ENCODE peak calls at places on chromosomes 11 and 22, in four cellular contexts. G, C, L and N are unnamed samples.

GRCh38 chr11:45560153-45560934 is 105.1 kb downstream of the CHST1 start:
- DNase-seq in G (no peak), C (no peak), L (no peak), N (no peak)

GRCh38 chr11:100821198-100821597 is 134.1 kb downstream of the ARHGAP42 start:
- DNase-seq in G (no peak), C (no peak), L (no peak), N (no peak)

GRCh38 chr22:49129736-49130135 is 697.9 kb downstream of the BRD1 start:
- DNase-seq in G (no peak), C (no peak), L (no peak), N (no peak)

GRCh38 chr22:24950272-24950902 is 2.1 kb upstream of the KIAA1671 start:
- DNase-seq in G (peak), C (peak), L (no peak), N (no peak)

GRCh38 chr11:96051820-96052219 is 127.9 kb upstream of the MTMR2 start:
- DNase-seq in G (no peak), C (no peak), L (no peak), N (no peak)

GRCh38 chr11:58058276-58059010 is 27.7 kb downstream of the OR6Q1 start:
- DNase-seq in G (no peak), C (no peak), L (no peak), N (no peak)

GRCh38 chr22:17492247-17492646 is 71.1 kb upstream of the SLC25A18 start:
- DNase-seq in G (no peak), C (no peak), L (no peak), N (no peak)

GRCh38 chr11:59151761-59152160 is 9.1 kb downstream of the FAM111A start:
- DNase-seq in G (no peak), C (no peak), L (no peak), N (no peak)

GRCh38 chr11:27514558-27514957 is 8.0 kb upstream of the LIN7C start:
- DNase-seq in G (peak), C (peak), L (no peak), N (no peak)

GRCh38 chr22:31075961-31076360 is 5.2 kb upstream of the SMTN start:
- DNase-seq in G (peak), C (no peak), L (no peak), N (no peak)

GRCh38 chr11:3189193-3189843 is 24.2 kb upstream of the OSBPL5 start:
- DNase-seq in G (no peak), C (no peak), L (no peak), N (no peak)
- H3K4me3 ChIP-seq in G (no peak), C (no peak), L (no peak), N (no peak)

DNA sequence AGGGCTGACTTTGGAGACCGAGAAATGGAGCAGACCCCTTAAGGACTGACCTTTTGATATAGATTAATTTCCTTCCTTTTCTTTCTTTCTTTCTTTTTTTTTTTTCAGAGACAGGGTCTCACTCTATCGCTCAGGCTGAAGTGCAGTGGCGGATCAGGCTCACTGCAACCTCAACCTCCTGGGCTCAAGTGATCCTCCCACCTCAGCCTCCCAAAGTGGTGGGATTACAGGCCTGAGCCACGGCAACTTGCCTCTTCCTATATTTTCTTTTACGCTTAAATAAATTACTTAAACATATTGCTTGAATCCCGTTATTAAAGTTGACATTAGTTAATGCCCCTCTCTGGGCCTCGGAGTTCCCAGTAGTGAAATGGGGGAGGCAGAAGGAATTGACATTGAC is 350 bp upstream of the KCTD14 start:
- DNase-seq in G (no peak), C (no peak), L (no peak), N (no peak)
- TF ChIP-seq CTCF in G (no peak), C (no peak), L (no peak), N (no peak)

DNA sequence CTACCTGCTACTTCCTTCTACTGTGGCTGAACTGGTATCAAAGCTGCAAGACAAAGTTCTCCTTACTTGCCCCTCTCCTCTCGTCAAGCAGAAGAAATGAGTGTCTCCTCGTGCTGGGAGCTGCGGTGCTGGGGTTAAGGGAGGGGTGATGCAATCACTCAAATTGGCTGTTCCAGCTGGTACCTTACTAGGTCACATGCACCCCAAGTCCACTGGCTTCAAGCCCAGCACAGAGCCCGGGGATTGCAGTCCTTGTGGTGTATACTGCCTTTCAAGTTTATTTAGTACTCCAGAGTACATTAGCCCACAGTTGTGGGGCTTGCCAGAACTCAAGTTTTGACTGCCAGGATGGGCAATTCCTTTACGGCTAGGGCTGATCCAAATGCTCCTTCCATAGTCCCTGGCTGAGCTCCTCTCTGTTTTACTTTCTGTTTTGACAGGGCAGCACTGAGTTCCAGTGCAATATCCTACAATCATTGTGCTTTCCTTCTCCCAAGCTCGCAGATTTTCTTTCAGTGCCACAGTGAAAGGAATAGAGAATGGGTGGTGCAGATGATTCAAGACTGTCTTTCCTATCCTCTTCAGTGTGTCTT is 419.5 kb upstream of the CNTN5 start:
- DNase-seq in G (no peak), C (no peak), L (no peak), N (no peak)
- H3K4me3 ChIP-seq in G (no peak), C (no peak), L (no peak), N (no peak)

DNA sequence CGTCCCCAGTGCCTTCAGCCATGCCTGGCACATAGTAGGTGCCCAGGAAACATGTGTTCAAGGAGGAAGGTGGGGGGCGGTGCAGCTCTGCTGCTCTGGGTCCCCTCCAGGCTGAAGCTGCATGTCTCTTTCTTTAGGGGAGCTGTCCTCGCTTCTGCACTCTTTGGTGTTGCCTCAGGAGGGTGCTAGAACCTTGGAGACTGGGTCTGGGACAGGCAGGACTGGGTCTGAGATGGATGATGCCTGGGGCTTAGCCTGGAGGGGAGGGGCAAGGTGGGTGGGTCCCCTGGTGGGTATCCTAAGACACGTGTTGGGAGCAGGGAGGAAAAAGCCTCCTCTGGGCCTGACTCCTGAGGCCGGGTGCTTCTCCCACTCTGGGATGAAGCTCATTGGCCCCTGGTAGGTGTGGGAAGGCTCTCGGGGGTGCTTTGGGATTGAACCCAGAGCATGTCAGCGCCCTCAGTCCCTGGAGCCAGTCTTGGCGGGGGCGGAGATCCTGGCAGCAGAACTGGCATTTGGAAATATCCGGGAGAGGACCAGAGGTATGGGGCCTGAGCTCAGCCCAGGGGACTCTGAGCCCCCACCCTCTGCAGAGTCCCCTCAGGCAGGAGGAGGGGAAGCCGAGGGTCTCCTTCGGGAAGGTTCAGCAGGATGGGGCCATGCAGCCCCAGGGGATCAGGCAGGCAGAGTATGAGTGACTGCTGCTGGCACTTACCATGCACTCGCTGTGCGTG is 6.7 kb upstream of the GSTP1 start:
- DNase-seq in G (no peak), C (no peak), L (no peak), N (no peak)
- TF ChIP-seq CTCF in G (no peak), C (no peak), L (no peak), N (no peak)